ENCODE peak calls at places on chromosomes 2 and 18, in nine cellular contexts. H is Peyer's patch, L is GM12865, S is progenitor cell of endocrine pancreas, V is fibroblast of lung, O is B cell, G is fibroblast of the aortic adventitia, I is A673, T is nephron progenitor cell. C is an unnamed sample.

GRCh38 chr2:17065536-17065935 is 399.9 kb upstream of the CYRIA start:
- DNase-seq in H (no peak), L (no peak), S (no peak), V (no peak), O (no peak), G (no peak), I (no peak), T (no peak), C (no peak)

GRCh38 chr2:46066591-46066990 is 230.6 kb upstream of the EPAS1 start:
- DNase-seq in H (no peak), L (no peak), S (no peak), V (peak), O (no peak), G (no peak), I (no peak), T (no peak), C (no peak)

GRCh38 chr18:8519102-8519501 is 90.1 kb upstream of the RAB12 start:
- DNase-seq in H (no peak), L (no peak), S (no peak), V (no peak), O (no peak), G (no peak), I (no peak), T (no peak), C (no peak)

GRCh38 chr2:43848174-43848573 is 9.4 kb downstream of the ABCG8 start:
- DNase-seq in H (no peak), L (peak), S (no peak), V (peak), O (no peak), G (no peak), I (no peak), T (no peak), C (peak)

GRCh38 chr18:7789853-7790552 is 222.9 kb downstream of the PTPRM start:
- DNase-seq in H (no peak), L (no peak), S (no peak), V (peak), O (no peak), G (peak), I (peak), T (peak), C (peak)

GRCh38 chr2:224837558-224837957 is 121.4 kb upstream of the CCDC195 start:
- DNase-seq in H (no peak), L (no peak), S (no peak), V (peak), O (no peak), G (peak), I (peak), T (no peak), C (peak)

GRCh38 chr2:159755788-159756187 is 42.2 kb downstream of the CD302 start:
- DNase-seq in H (no peak), L (no peak), S (no peak), V (no peak), O (no peak), G (no peak), I (no peak), T (no peak), C (peak)

GRCh38 chr2:129895061-129895460 is 84.4 kb upstream of the RAB6C start:
- DNase-seq in H (no peak), L (no peak), S (no peak), V (no peak), O (no peak), G (no peak), I (no peak), T (no peak), C (no peak)

GRCh38 chr2:171893824-171894611 is at the start of gene SLC25A12:
- DNase-seq in H (peak), L (peak), S (peak), V (peak), O (peak), G (peak), I (peak), T (peak), C (peak)

GRCh38 chr2:2845267-2845666 is 514.2 kb upstream of the MYT1L start:
- DNase-seq in H (no peak), L (no peak), S (no peak), V (no peak), O (no peak), G (no peak), I (no peak), T (no peak), C (no peak)

DNA sequence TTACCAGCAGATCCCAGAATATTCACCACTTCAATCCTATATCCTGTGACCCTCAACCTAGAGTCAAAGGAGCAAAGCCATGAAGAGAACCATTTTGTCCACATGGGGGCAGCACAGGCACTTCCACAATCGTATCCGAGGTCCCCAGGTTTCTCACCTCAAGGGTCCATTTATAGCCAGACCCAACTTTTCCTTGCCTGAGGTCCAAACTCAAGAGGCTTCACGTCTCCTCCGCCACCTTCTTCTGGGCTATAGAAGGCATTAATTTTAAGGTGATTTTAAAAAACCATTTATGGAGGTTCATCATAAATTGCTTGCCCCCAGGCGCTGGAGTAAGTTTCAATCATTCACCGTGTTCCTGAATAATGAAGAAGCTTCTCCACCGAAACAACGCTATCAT is 111.6 kb upstream of the NABP1 start:
- DNase-seq in H (peak), L (peak), S (peak), V (peak), O (peak), G (peak), I (peak), T (peak), C (peak)
- TF ChIP-seq CTCF in H (peak), L (peak), S (peak), V (peak), O (peak), G (peak), I (peak), T (peak), C (peak)

GRCh38 chr2:234293973-234294372 is 202.9 kb downstream of the ARL4C start:
- DNase-seq in H (no peak), L (peak), S (no peak), V (no peak), O (no peak), G (no peak), I (peak), T (no peak), C (no peak)
- TF ChIP-seq CTCF in H (no peak), L (no peak), S (peak), V (no peak), O (no peak), G (no peak), I (peak), T (no peak), C (no peak)

GRCh38 chr18:28177828-28178635 is 1.1 kb upstream of the CDH2 start:
- DNase-seq in H (no peak), L (no peak), S (peak), V (no peak), O (no peak), G (peak), I (peak), T (peak), C (peak)

GRCh38 chr18:28178720-28179119 is 1.8 kb upstream of the CDH2 start:
- DNase-seq in H (no peak), L (no peak), S (no peak), V (no peak), O (no peak), G (peak), I (peak), T (peak), C (peak)

GRCh38 chr18:28176674-28176932 is 327 bp downstream of the CDH2 start:
- DNase-seq in H (no peak), L (no peak), S (no peak), V (no peak), O (no peak), G (no peak), I (no peak), T (no peak), C (no peak)

GRCh38 chr18:28175930-28176673 is 828 bp downstream of the CDH2 start:
- DNase-seq in H (no peak), L (no peak), S (peak), V (peak), O (no peak), G (peak), I (peak), T (peak), C (peak)

GRCh38 chr18:28176933-28177827 is at the start of gene CDH2:
- DNase-seq in H (no peak), L (no peak), S (peak), V (peak), O (no peak), G (peak), I (peak), T (peak), C (peak)
- TF ChIP-seq CTCF in H (no peak), L (no peak), S (peak), V (peak), O (no peak), G (peak), I (peak), T (peak), C (peak)

DNA sequence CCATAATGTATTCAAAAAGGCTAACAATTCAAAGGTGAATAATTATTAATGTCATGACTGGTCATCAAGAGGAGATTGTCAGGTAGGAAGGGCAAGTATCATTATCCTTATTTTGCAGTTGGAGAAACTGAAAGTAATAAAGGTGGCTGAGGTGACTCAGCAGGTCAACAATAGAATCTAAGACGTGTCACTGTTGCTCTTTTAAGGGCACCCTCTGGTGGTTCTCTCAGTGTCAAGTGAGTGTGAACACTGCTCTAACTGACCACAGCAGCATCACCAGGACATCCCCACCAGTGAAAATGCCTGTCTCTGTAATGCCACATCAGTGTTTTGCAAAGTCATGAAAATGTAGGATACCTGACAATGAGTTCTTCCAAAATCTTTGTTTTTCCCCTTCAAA is 69.7 kb downstream of the DCC start:
- DNase-seq in H (no peak), L (peak), S (no peak), V (no peak), O (no peak), G (no peak), I (no peak), T (no peak), C (no peak)
- TF ChIP-seq CTCF in H (no peak), L (peak), S (no peak), V (no peak), O (no peak), G (no peak), I (no peak), T (no peak), C (no peak)

DNA sequence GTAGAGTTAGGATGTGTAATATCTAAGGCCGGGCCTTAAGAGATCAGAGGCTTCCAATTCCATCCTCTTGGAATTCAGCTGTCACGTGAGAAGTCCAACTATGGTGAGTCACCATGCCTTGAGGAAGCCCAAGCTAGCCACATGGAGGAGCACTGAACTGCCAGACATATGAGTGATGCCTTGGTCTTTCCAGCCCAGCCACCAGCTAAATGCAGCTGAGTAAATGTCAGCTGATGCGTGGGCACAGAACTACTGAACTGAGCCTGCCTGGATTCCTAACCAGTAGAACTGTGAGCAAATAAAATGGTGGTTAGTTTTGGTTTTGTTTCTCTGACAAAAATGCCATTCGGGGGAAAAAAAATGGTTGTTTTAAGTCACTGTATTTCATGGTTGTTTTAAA is 153.7 kb upstream of the SERTAD2 start:
- DNase-seq in H (no peak), L (peak), S (no peak), V (peak), O (no peak), G (peak), I (peak), T (no peak), C (peak)
- TF ChIP-seq CTCF in H (no peak), L (no peak), S (no peak), V (no peak), O (no peak), G (peak), I (no peak), T (no peak), C (peak)

GRCh38 chr2:181231151-181231550 is 226.0 kb upstream of the ITGA4 start:
- DNase-seq in H (no peak), L (peak), S (no peak), V (no peak), O (no peak), G (no peak), I (no peak), T (no peak), C (no peak)
- TF ChIP-seq CTCF in H (no peak), L (no peak), S (no peak), V (no peak), O (no peak), G (no peak), I (no peak), T (no peak), C (no peak)